ENCODE peak calls at places on chromosomes 4 and X, in six cellular contexts. T is NT2/D1, B is neural progenitor cell, H is aorta, O is tibial artery, U is psoas muscle. I is an unnamed sample.

GRCh38 chr4:39528056-39528465 is 822 bp upstream of the UGDH start:
- DNase-seq in T (no peak), B (no peak), H (peak; percentile 96), O (peak; percentile 93), U (no peak), I (peak; percentile 84)

GRCh38 chr4:11615601-11616000 is 186.9 kb upstream of the HS3ST1 start:
- DNase-seq in T (no peak), B (no peak), H (no peak), O (no peak), U (no peak), I (no peak)

GRCh38 chr4:5572114-5572513 is 136.2 kb downstream of the EVC2 start:
- DNase-seq in T (no peak), B (peak; percentile 13), H (no peak), O (no peak), U (no peak), I (peak; percentile 30)

GRCh38 chr4:98994474-98995182 is 893 bp upstream of the METAP1 start:
- DNase-seq in T (no peak), B (peak; percentile 35), H (no peak), O (no peak), U (no peak), I (peak; percentile 19)

GRCh38 chrX:15663439-15663838 is 1.2 kb downstream of the CLTRN start:
- DNase-seq in T (no peak), B (no peak), H (no peak), O (no peak), U (no peak), I (no peak)

GRCh38 chr4:114386637-114387233 is 211.9 kb upstream of the UGT8 start:
- DNase-seq in T (peak; percentile 2), B (peak; percentile 41), H (no peak), O (no peak), U (no peak), I (peak; percentile 31)

GRCh38 chrX:10875995-10876394 is 235.1 kb upstream of the HCCS start:
- DNase-seq in T (no peak), B (no peak), H (no peak), O (no peak), U (no peak), I (no peak)

GRCh38 chr4:5199142-5199541 is 147.9 kb downstream of the STK32B start:
- DNase-seq in T (no peak), B (no peak), H (no peak), O (no peak), U (no peak), I (no peak)

GRCh38 chr4:13527192-13527982 is 16.9 kb downstream of the NKX3-2 start:
- DNase-seq in T (no peak), B (no peak), H (no peak), O (no peak), U (no peak), I (no peak)

GRCh38 chr4:2795558-2796260 is 2.8 kb downstream of the SH3BP2 start:
- DNase-seq in T (no peak), B (peak; percentile 1), H (peak; percentile 74), O (peak; percentile 66), U (peak; percentile 51), I (no peak)

GRCh38 chrX:68725966-68726365 is 78.5 kb downstream of the STARD8 start:
- DNase-seq in T (no peak), B (no peak), H (no peak), O (no peak), U (no peak), I (no peak)

GRCh38 chr4:8228319-8229250 is 29.5 kb downstream of the SH3TC1 start:
- DNase-seq in T (no peak), B (peak; percentile 23), H (no peak), O (no peak), U (peak; percentile 84), I (peak; percentile 87)

GRCh38 chrX:13254076-13254785 is 65.6 kb downstream of the ATXN3L start:
- DNase-seq in T (no peak), B (peak; percentile 5), H (no peak), O (no peak), U (no peak), I (peak; percentile 56)

GRCh38 chr4:147865926-147866325 is 134.0 kb downstream of the ARHGAP10 start:
- DNase-seq in T (no peak), B (no peak), H (no peak), O (no peak), U (no peak), I (peak; percentile 63)

GRCh38 chr4:129264008-129264657 is 168.2 kb downstream of the C4orf33 start:
- DNase-seq in T (no peak), B (no peak), H (no peak), O (no peak), U (no peak), I (no peak)

GRCh38 chrX:49204709-49205108 is 4.7 kb upstream of the SYP start:
- DNase-seq in T (no peak), B (no peak), H (no peak), O (no peak), U (no peak), I (no peak)

GRCh38 chr4:112082954-112083586 is 62.2 kb upstream of the FAM241A start:
- DNase-seq in T (no peak), B (no peak), H (no peak), O (no peak), U (no peak), I (peak; percentile 77)

GRCh38 chr4:29708473-29708872 is 1011.7 kb upstream of the PCDH7 start:
- DNase-seq in T (no peak), B (peak; percentile 2), H (no peak), O (no peak), U (no peak), I (peak; percentile 0)

GRCh38 chr4:118279920-118280432 is 72.8 kb downstream of the PRSS12 start:
- DNase-seq in T (no peak), B (no peak), H (no peak), O (no peak), U (no peak), I (peak; percentile 23)

GRCh38 chrX:11451133-11451532 is 157.9 kb downstream of the AMELX start:
- DNase-seq in T (no peak), B (no peak), H (no peak), O (no peak), U (no peak), I (no peak)

GRCh38 chrX:135644624-135645023 is 68.8 kb upstream of the CT45A1 start:
- DNase-seq in T (no peak), B (no peak), H (no peak), O (no peak), U (no peak), I (no peak)

GRCh38 chr4:4980818-4981217 is 38.4 kb downstream of the CYTL1 start:
- DNase-seq in T (no peak), B (no peak), H (no peak), O (no peak), U (no peak), I (no peak)

GRCh38 chr4:183722738-183723560 is 63.9 kb downstream of the TRAPPC11 start:
- DNase-seq in T (no peak), B (peak; percentile 76), H (peak; percentile 87), O (no peak), U (peak; percentile 74), I (peak; percentile 37)

GRCh38 chr4:36601864-36602263 is 320.4 kb downstream of the DTHD1 start:
- DNase-seq in T (no peak), B (no peak), H (no peak), O (no peak), U (no peak), I (peak; percentile 0)

GRCh38 chrX:118495958-118496762 is 545 bp downstream of the DOCK11 start:
- DNase-seq in T (no peak), B (peak; percentile 61), H (peak; percentile 86), O (peak; percentile 75), U (peak; percentile 70), I (peak; percentile 30)

GRCh38 chr4:83108101-83108861 is 6.2 kb downstream of the PLAC8 start:
- DNase-seq in T (no peak), B (no peak), H (no peak), O (no peak), U (no peak), I (no peak)

GRCh38 chr4:79831119-79831528 is 241.9 kb downstream of the ANTXR2 start:
- DNase-seq in T (no peak), B (no peak), H (no peak), O (no peak), U (no peak), I (no peak)

GRCh38 chr4:83644677-83645639 is 109.0 kb downstream of the GPAT3 start:
- DNase-seq in T (peak; percentile 16), B (peak; percentile 63), H (no peak), O (no peak), U (no peak), I (peak; percentile 76)

GRCh38 chr4:13539721-13540445 is 4.4 kb downstream of the NKX3-2 start:
- DNase-seq in T (no peak), B (no peak), H (no peak), O (no peak), U (no peak), I (no peak)

GRCh38 chrX:68842781-68843581 is 14.2 kb downstream of the EFNB1 start:
- DNase-seq in T (no peak), B (no peak), H (no peak), O (no peak), U (no peak), I (peak; percentile 67)

DNA sequence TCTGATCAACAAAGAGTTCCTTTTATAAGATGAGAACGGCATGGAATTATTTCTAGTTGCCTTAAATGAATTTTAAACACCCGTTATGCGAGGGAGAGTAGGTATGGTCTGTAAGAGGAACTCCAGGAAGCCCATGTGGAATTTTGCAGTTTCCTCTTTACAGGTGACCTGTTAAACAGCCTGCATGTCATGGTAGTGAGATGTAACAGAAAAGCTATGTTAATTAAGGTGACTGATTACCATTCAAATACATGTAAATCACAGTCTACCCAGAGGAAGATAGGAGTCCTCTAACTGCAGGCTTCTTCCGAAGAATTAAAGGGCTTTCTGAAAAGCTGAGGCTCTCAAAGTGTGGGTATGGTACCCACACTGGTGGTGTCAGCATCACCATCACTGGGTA is 163.6 kb downstream of the CBR4 start:
- DNase-seq in T (no peak), B (no peak), H (no peak), O (no peak), U (no peak), I (no peak)
- H3K4me1 ChIP-seq in T (peaks cover 5% of the 10 kb centered on the region), B (peaks cover 71% of the 10 kb centered on the region), H (peaks cover 8% of the 10 kb centered on the region), O (peaks cover 83% of the 10 kb centered on the region), U (peaks cover 72% of the 10 kb centered on the region), I (peaks cover 9% of the 10 kb centered on the region)

GRCh38 chrX:7115557-7115956 is 32.0 kb upstream of the STS start:
- DNase-seq in T (no peak), B (no peak), H (no peak), O (no peak), U (no peak), I (no peak)
- H3K4me1 ChIP-seq in T (peaks cover 2% of the 10 kb centered on the region), B (no peaks in the 10 kb centered on the region), H (no peaks in the 10 kb centered on the region), O (no peaks in the 10 kb centered on the region), U (peaks cover 43% of the 10 kb centered on the region), I (peaks cover 2% of the 10 kb centered on the region)

GRCh38 chr4:87018751-87019150 is 83.9 kb downstream of the AFF1 start:
- DNase-seq in T (no peak), B (no peak), H (no peak), O (no peak), U (no peak), I (no peak)
- H3K4me1 ChIP-seq in T (no peaks in the 10 kb centered on the region), B (peaks cover 27% of the 10 kb centered on the region), H (peaks cover 9% of the 10 kb centered on the region), O (peaks cover 50% of the 10 kb centered on the region), U (peaks cover 82% of the 10 kb centered on the region), I (peaks cover 4% of the 10 kb centered on the region)

GRCh38 chr4:57098945-57099344 is 11.2 kb downstream of the IGFBP7 start:
- DNase-seq in T (no peak), B (no peak), H (no peak), O (no peak), U (no peak), I (peak; percentile 92)
- H3K4me1 ChIP-seq in T (peaks cover 8% of the 10 kb centered on the region), B (peaks cover 16% of the 10 kb centered on the region), H (peaks cover 28% of the 10 kb centered on the region), O (peaks cover 87% of the 10 kb centered on the region), U (no peaks in the 10 kb centered on the region), I (peaks cover 28% of the 10 kb centered on the region)